ENCODE peak calls at places on chromosomes 16 and 17, in ten cellular contexts. M, X, S, T, G, Z, F, Y, A and W are unnamed samples.

GRCh38 chr17:76696763-76697701 is 13.7 kb downstream of the MXRA7 start:
- DNase-seq in M (no peak), G (no peak), S (peak; percentile 94), X (peak; percentile 73), Y (no peak), A (no peak), Z (no peak), T (no peak), F (no peak), W (no peak)

GRCh38 chr16:80283450-80284392 is 257.1 kb upstream of the DYNLRB2 start:
- DNase-seq in X (no peak), T (no peak), G (no peak), Z (no peak), A (no peak), Y (no peak), S (no peak), M (no peak), F (no peak), W (no peak)

GRCh38 chr16:28886945-28887344 is 8.7 kb downstream of the ATP2A1 start:
- DNase-seq in F (no peak), S (no peak), X (no peak), G (no peak), Z (no peak), Y (no peak), M (no peak), A (no peak), T (no peak), W (no peak)

GRCh38 chr17:39191750-39192510 is 5.5 kb downstream of the CACNB1 start:
- DNase-seq in A (no peak), S (no peak), X (no peak), F (no peak), M (no peak), T (no peak), Z (no peak), G (no peak), Y (no peak), W (no peak)

GRCh38 chr16:10343124-10343760 is 42.6 kb upstream of the ATF7IP2 start:
- DNase-seq in G (no peak), Z (no peak), S (no peak), X (no peak), F (no peak), T (no peak), M (no peak), Y (no peak), A (peak; percentile 68), W (no peak)

GRCh38 chr16:2388875-2389433 is 40.3 kb upstream of the CCNF start:
- DNase-seq in F (peak; percentile 55), A (no peak), G (no peak), M (no peak), Z (no peak), X (no peak), S (no peak), T (no peak), Y (no peak), W (no peak)

GRCh38 chr17:48351916-48352332 is 78.1 kb downstream of the SKAP1 start:
- DNase-seq in F (no peak), A (peak; percentile 40), M (peak; percentile 48), S (no peak), G (no peak), X (no peak), T (no peak), Z (no peak), Y (peak; percentile 34), W (no peak)

GRCh38 chr16:72876221-72876620 is 171.7 kb downstream of the ZFHX3 start:
- DNase-seq in Y (no peak), X (peak; percentile 75), F (no peak), M (no peak), A (no peak), Z (no peak), S (peak; percentile 72), G (no peak), T (peak; percentile 46), W (no peak)

GRCh38 chr16:64421515-64421914 is 700.3 kb downstream of the CDH11 start:
- DNase-seq in T (no peak), A (no peak), F (no peak), Z (no peak), Y (no peak), M (no peak), S (no peak), G (no peak), X (no peak), W (no peak)

GRCh38 chr16:88287219-88287618 is 95.5 kb upstream of the ZNF469 start:
- DNase-seq in F (no peak), Y (no peak), S (peak; percentile 70), G (no peak), M (no peak), A (no peak), T (peak; percentile 48), Z (no peak), X (no peak), W (no peak)
- H3K9me3 ChIP-seq in F (no peaks in the 10 kb centered on the region), Y (peaks cover 4% of the 10 kb centered on the region), S (no peaks in the 10 kb centered on the region), G (peaks cover 21% of the 10 kb centered on the region), M (peaks cover 67% of the 10 kb centered on the region), A (no peaks in the 10 kb centered on the region), T (peaks cover 15% of the 10 kb centered on the region), Z (peaks cover 34% of the 10 kb centered on the region), X (peaks cover 34% of the 10 kb centered on the region), W (peaks cover 26% of the 10 kb centered on the region)

GRCh38 chr17:17088511-17089205 is 46.4 kb downstream of the MPRIP start:
- DNase-seq in A (no peak), F (no peak), G (no peak), T (no peak), Z (no peak), Y (no peak), M (no peak), X (no peak), S (peak; percentile 48), W (no peak)
- H3K27ac ChIP-seq in A (no peak overlapping the region), F (no peak overlapping the region), G (no peak overlapping the region), T (peak overlapping the region; percentile 25), Z (no peak overlapping the region), Y (no peak overlapping the region), M (no peak overlapping the region), X (peak overlapping the region; percentile 68), S (no peak overlapping the region), W (no peak overlapping the region)

GRCh38 chr17:82947051-82947991 is 107.5 kb upstream of the ZNF750 start:
- DNase-seq in G (no peak), X (peak; percentile 8), T (no peak), A (no peak), Y (no peak), F (peak; percentile 32), M (no peak), Z (no peak), S (no peak), W (no peak)
- TF ChIP-seq CTCF in G (no peak), X (no peak), T (no peak), A (no peak), Y (no peak), F (no peak), M (no peak), Z (no peak), S (no peak), W (no peak)

GRCh38 chr17:36812762-36813161 is 124.5 kb upstream of the LHX1 start:
- DNase-seq in Z (no peak), G (no peak), X (no peak), S (no peak), T (no peak), F (no peak), Y (peak; percentile 27), M (no peak), A (peak; percentile 15), W (no peak)

GRCh38 chr17:36813357-36813756 is 123.9 kb upstream of the LHX1 start:
- DNase-seq in M (no peak), S (no peak), X (no peak), F (no peak), G (no peak), Z (peak; percentile 72), T (no peak), A (no peak), Y (no peak), W (no peak)

GRCh38 chr17:36813957-36814356 is 123.3 kb upstream of the LHX1 start:
- DNase-seq in X (no peak), Y (no peak), M (no peak), S (no peak), Z (no peak), T (no peak), G (no peak), F (no peak), A (no peak), W (no peak)

GRCh38 chr17:36807496-36808180 is 129.6 kb upstream of the LHX1 start:
- DNase-seq in G (no peak), Y (peak; percentile 16), T (no peak), S (no peak), Z (peak; percentile 68), M (no peak), F (no peak), A (no peak), X (no peak), W (no peak)

DNA sequence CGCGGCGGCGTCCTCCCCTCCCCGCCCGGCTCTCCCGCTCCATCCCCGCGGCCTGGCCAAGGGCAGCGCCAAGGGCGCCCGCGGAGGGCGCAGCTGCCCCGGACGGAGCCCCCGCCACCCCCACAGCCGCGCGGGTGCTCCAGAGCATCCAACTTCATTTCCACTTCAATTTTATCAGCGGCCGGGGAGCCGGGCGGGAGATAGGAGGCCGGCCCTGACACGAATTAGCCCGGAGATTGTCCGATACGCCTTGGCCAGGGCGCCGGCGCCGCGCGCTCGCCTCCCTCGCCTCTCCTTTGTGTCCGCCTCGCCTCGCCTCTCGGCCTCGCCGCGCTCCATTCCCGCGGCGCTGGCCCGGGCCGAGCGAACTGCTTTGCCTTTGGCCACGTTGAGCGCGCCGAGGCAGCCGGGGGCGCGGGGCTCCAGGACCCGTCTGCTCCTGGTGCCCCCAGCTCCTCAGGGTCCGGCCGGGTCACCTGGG is 129.1 kb upstream of the LHX1 start:
- DNase-seq in G (no peak), F (no peak), S (no peak), T (no peak), M (no peak), Y (peak; percentile 85), X (no peak), Z (peak; percentile 60), A (peak; percentile 68), W (no peak)
- H3K9me3 ChIP-seq in G (no peaks in the 10 kb centered on the region), F (no peaks in the 10 kb centered on the region), S (no peaks in the 10 kb centered on the region), T (no peaks in the 10 kb centered on the region), M (no peaks in the 10 kb centered on the region), Y (no peaks in the 10 kb centered on the region), X (no peaks in the 10 kb centered on the region), Z (no peaks in the 10 kb centered on the region), A (no peaks in the 10 kb centered on the region), W (no peaks in the 10 kb centered on the region)